ENCODE peak calls at places on chromosomes 16 and 17, in ten cellular contexts. E, X, V, Q, N, S, I, Y, D and P are unnamed samples.

GRCh38 chr16:77406680-77407079 is 28.2 kb downstream of the ADAMTS18 start:
- DNase-seq in I (no peak), Y (no peak), X (no peak), Q (no peak), E (peak; percentile 3), N (no peak), D (no peak), S (peak; percentile 10), V (no peak), P (no peak)

GRCh38 chr17:39652635-39653315 is 12.4 kb upstream of the TCAP start:
- DNase-seq in I (no peak), Y (no peak), E (no peak), Q (no peak), N (no peak), S (no peak), V (peak; percentile 38), D (no peak), X (no peak), P (no peak)

GRCh38 chr16:10972108-10972955 is 28.0 kb downstream of the CLEC16A start:
- DNase-seq in V (no peak), S (no peak), I (no peak), Q (no peak), D (no peak), E (no peak), X (no peak), Y (no peak), N (no peak), P (no peak)

GRCh38 chr17:63431939-63432804 is 13.9 kb downstream of the CYB561 start:
- DNase-seq in D (no peak), Y (no peak), N (no peak), S (no peak), V (no peak), I (peak; percentile 45), E (peak; percentile 86), Q (no peak), X (no peak), P (no peak)

GRCh38 chr17:47693667-47694017 is 319 bp upstream of the TBKBP1 start:
- DNase-seq in E (no peak), I (no peak), S (no peak), V (no peak), N (no peak), X (no peak), D (no peak), Y (no peak), Q (no peak), P (no peak)

GRCh38 chr17:41800601-41801373 is 11.0 kb downstream of the P3H4 start:
- DNase-seq in S (peak; percentile 94), I (no peak), Q (no peak), D (no peak), Y (no peak), E (peak; percentile 72), N (no peak), V (peak; percentile 91), X (no peak), P (peak; percentile 82)

GRCh38 chr17:79132271-79133064 is 57.8 kb downstream of the ENGASE start:
- DNase-seq in Y (no peak), V (no peak), E (no peak), I (no peak), D (no peak), S (no peak), X (no peak), N (no peak), Q (no peak), P (no peak)

GRCh38 chr17:80960797-80961452 is 30.7 kb upstream of the CHMP6 start:
- DNase-seq in D (no peak), Q (no peak), N (no peak), V (no peak), S (no peak), Y (no peak), X (no peak), E (no peak), I (no peak), P (no peak)

GRCh38 chr17:7191571-7192270 is 12.6 kb upstream of the ASGR1 start:
- DNase-seq in E (peak; percentile 55), X (no peak), V (peak; percentile 86), I (no peak), D (no peak), Q (no peak), S (peak; percentile 35), Y (peak; percentile 7), N (peak; percentile 54), P (no peak)

GRCh38 chr16:70577256-70577698 is 53.7 kb downstream of the SF3B3 start:
- DNase-seq in Q (peak; percentile 18), S (peak; percentile 86), I (peak; percentile 76), X (peak; percentile 91), Y (no peak), D (no peak), V (no peak), E (peak; percentile 81), N (peak; percentile 39), P (peak; percentile 96)

GRCh38 chr16:16110111-16110490 is 113.2 kb downstream of the ABCC6 start:
- DNase-seq in Y (no peak), Q (no peak), N (no peak), X (no peak), S (no peak), D (no peak), I (no peak), E (no peak), V (no peak), P (no peak)

GRCh38 chr17:49287481-49287880 is 56.9 kb upstream of the PHOSPHO1 start:
- DNase-seq in Q (no peak), X (no peak), N (no peak), I (no peak), Y (no peak), S (no peak), D (no peak), E (no peak), V (no peak), P (no peak)

GRCh38 chr16:84278968-84279367 is 15.7 kb upstream of the WFDC1 start:
- DNase-seq in N (no peak), I (no peak), Y (no peak), E (no peak), V (no peak), Q (no peak), S (no peak), D (no peak), X (no peak), P (no peak)

GRCh38 chr16:67673712-67674580 is 7.3 kb downstream of the C16orf86 start:
- DNase-seq in I (peak; percentile 83), Q (no peak), Y (no peak), E (peak; percentile 54), D (no peak), N (no peak), X (peak; percentile 82), S (peak; percentile 68), V (no peak), P (peak; percentile 34)

GRCh38 chr16:69417537-69418199 is 6.8 kb upstream of the CYB5B start:
- DNase-seq in I (no peak), X (no peak), V (peak; percentile 41), E (peak; percentile 74), D (no peak), Y (no peak), N (peak; percentile 12), Q (no peak), S (peak; percentile 36), P (peak; percentile 94)

GRCh38 chr16:4984174-4985000 is 26.3 kb downstream of the SEC14L5 start:
- DNase-seq in I (no peak), N (no peak), V (no peak), D (no peak), X (no peak), E (no peak), Q (no peak), Y (no peak), S (no peak), P (no peak)

GRCh38 chr17:2067048-2067452 is 12.1 kb downstream of the HIC1 start:
- DNase-seq in N (no peak), X (no peak), D (no peak), I (no peak), S (no peak), Q (no peak), V (no peak), Y (no peak), E (peak; percentile 49), P (no peak)

GRCh38 chr17:77919276-77919675 is 39.2 kb upstream of the TNRC6C start:
- DNase-seq in E (no peak), Y (no peak), V (no peak), I (no peak), X (no peak), Q (no peak), D (no peak), N (no peak), S (no peak), P (no peak)

GRCh38 chr17:21353326-21354010 is 22.7 kb upstream of the KCNJ12 start:
- DNase-seq in V (no peak), Y (no peak), N (no peak), I (no peak), E (no peak), X (peak; percentile 64), D (no peak), S (no peak), Q (no peak), P (no peak)

GRCh38 chr17:35235917-35236316 is 7.0 kb upstream of the SLFN5 start:
- DNase-seq in S (no peak), D (no peak), Y (no peak), N (no peak), X (no peak), I (no peak), E (no peak), Q (no peak), V (no peak), P (peak; percentile 10)

GRCh38 chr16:74224828-74225227 is 71.8 kb upstream of the PSMD7 start:
- DNase-seq in S (peak; percentile 13), D (no peak), E (peak; percentile 32), Y (no peak), Q (no peak), X (no peak), I (no peak), N (no peak), V (no peak), P (peak; percentile 36)

GRCh38 chr16:57041182-57042156 is 50.9 kb upstream of the CPNE2 start:
- DNase-seq in X (no peak), D (peak; percentile 62), Q (peak; percentile 89), N (peak; percentile 90), E (no peak), V (no peak), Y (no peak), S (no peak), I (no peak), P (peak; percentile 36)

GRCh38 chr16:58198022-58198683 is at the start of gene CSNK2A2:
- DNase-seq in I (peak; percentile 81), V (peak; percentile 54), Q (peak; percentile 74), E (peak; percentile 77), N (peak; percentile 81), D (peak; percentile 61), Y (peak; percentile 30), X (peak; percentile 81), S (peak; percentile 76), P (peak; percentile 25)

GRCh38 chr16:84518804-84519341 is 14.4 kb upstream of the MEAK7 start:
- DNase-seq in I (no peak), Y (no peak), D (no peak), V (no peak), S (no peak), Q (peak; percentile 44), E (no peak), N (peak; percentile 66), X (no peak), P (no peak)

GRCh38 chr16:88657371-88657770 is 5.5 kb downstream of the MVD start:
- DNase-seq in Q (no peak), V (no peak), D (no peak), Y (no peak), E (no peak), N (no peak), X (no peak), S (no peak), I (no peak), P (no peak)

GRCh38 chr17:47872651-47873161 is 21.7 kb upstream of the SP6 start:
- DNase-seq in X (no peak), N (no peak), E (no peak), Y (no peak), S (no peak), V (peak; percentile 51), Q (no peak), I (no peak), D (no peak), P (no peak)

GRCh38 chr17:80866050-80866793 is 125.4 kb upstream of the CHMP6 start:
- DNase-seq in N (peak; percentile 88), E (peak; percentile 73), X (peak; percentile 84), V (peak; percentile 77), D (peak; percentile 34), S (peak; percentile 76), I (peak; percentile 85), Y (peak; percentile 38), Q (peak; percentile 76), P (peak; percentile 44)

GRCh38 chr16:66272461-66272860 is 94.0 kb upstream of the CDH5 start:
- DNase-seq in X (no peak), Q (no peak), Y (no peak), V (no peak), N (no peak), D (no peak), I (no peak), S (no peak), E (no peak), P (no peak)